ENCODE peak calls at places on chromosome 9, in ten cellular contexts. H is tibial artery; W is fibroblast of lung; I is H1; P is iPS DF 6.9; Y is Peyer's patch; F is transverse colon; V is ovary; L is CD8-positive, alpha-beta memory T cell; X is SK-N-SH. K is an unnamed sample.

GRCh38 chr9:33065157-33066076 is 11.1 kb downstream of the SMU1 start:
- DNase-seq in Y (no peak), V (no peak), X (no peak), L (no peak), I (no peak), F (no peak), H (no peak), W (no peak), P (no peak), K (no peak)

GRCh38 chr9:108634164-108634563 is 221.6 kb downstream of the ACTL7B start:
- DNase-seq in H (no peak), P (no peak), F (peak; percentile 57), W (peak; percentile 19), L (no peak), I (no peak), V (no peak), Y (peak; percentile 69), X (no peak), K (no peak)

GRCh38 chr9:123960366-123960765 is 30.4 kb upstream of the DENND1A start:
- DNase-seq in P (no peak), W (no peak), V (no peak), I (no peak), Y (no peak), X (no peak), F (no peak), H (no peak), L (no peak), K (no peak)

GRCh38 chr9:88462191-88462590 is 72.8 kb upstream of the NXNL2 start:
- DNase-seq in L (no peak), W (no peak), V (no peak), H (no peak), I (no peak), F (no peak), P (no peak), Y (no peak), X (no peak), K (no peak)

GRCh38 chr9:85876628-85877027 is 64.3 kb upstream of the NAA35 start:
- DNase-seq in L (no peak), Y (no peak), H (no peak), V (no peak), P (no peak), I (no peak), X (no peak), F (no peak), W (peak; percentile 21), K (no peak)

GRCh38 chr9:6938447-6938846 is 180.7 kb downstream of the KDM4C start:
- DNase-seq in F (no peak), V (no peak), P (no peak), W (peak; percentile 95), L (no peak), H (no peak), Y (no peak), I (no peak), X (no peak), K (no peak)

GRCh38 chr9:73981405-73981804 is 515.7 kb upstream of the RORB start:
- DNase-seq in V (no peak), I (no peak), Y (no peak), W (no peak), P (no peak), L (no peak), X (no peak), H (no peak), F (no peak), K (no peak)

GRCh38 chr9:119588874-119589560 is 219.8 kb upstream of the BRINP1 start:
- DNase-seq in F (no peak), X (no peak), W (no peak), P (no peak), L (no peak), I (no peak), H (no peak), V (no peak), Y (no peak), K (no peak)

GRCh38 chr9:135096408-135096885 is 9.0 kb downstream of the OLFM1 start:
- DNase-seq in F (no peak), L (no peak), H (no peak), Y (no peak), P (no peak), X (peak; percentile 68), I (no peak), W (no peak), V (no peak), K (no peak)

GRCh38 chr9:135093111-135093510 is 5.6 kb downstream of the OLFM1 start:
- DNase-seq in P (no peak), W (no peak), V (no peak), H (no peak), X (no peak), L (no peak), F (no peak), I (no peak), Y (no peak), K (no peak)

GRCh38 chr9:135098400-135099105 is 11.1 kb downstream of the OLFM1 start:
- DNase-seq in F (no peak), I (peak; percentile 84), W (no peak), X (no peak), H (no peak), P (peak; percentile 33), Y (no peak), L (no peak), V (peak; percentile 37), K (no peak)

GRCh38 chr9:135093911-135094584 is 6.6 kb downstream of the OLFM1 start:
- DNase-seq in H (no peak), V (no peak), L (no peak), I (no peak), F (no peak), X (no peak), W (no peak), P (no peak), Y (no peak), K (no peak)

DNA sequence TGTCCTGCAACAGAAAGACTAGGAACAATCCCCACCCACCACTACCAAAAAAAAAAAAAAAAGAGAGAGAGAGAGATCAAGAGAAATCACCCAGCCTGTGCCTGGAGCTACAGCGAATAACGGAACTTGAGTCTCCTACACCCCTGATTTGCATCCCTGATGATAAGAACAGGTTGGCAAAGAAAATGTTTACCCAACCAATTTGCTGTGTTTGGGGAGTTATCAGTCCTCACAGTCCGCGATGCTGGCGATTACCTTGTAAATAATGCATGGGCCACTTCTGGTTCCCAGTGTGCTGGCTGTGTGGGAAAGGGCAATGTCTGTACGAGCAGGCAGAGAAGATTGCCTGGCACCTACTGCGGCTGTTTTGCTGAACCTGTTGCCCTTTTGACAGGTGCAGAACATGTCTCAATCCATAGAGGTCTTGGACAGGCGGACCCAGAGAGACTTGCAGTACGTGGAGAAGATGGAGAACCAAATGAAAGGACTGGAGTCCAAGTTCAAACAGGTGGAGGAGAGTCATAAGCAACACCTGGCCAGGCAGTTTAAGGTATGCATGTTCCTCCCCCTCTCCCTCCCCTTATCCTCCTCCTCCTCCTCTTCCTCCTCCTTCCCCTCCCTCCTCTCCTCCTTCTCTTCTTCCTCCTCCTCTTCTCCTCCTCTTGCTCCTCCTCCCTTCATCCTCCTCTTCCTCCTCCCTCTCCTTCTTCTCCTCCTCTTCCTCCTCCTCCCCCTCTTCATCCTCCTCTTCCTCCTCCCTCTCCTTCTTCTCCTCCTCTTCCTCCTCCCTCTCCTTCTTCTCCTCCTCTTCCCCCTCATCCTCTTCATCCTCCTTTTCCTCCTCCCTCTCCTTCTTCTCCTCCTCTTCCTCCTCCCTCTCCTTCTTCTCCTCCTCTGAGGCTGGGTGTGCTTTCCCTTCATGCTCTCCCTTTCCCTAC is 8.3 kb downstream of the OLFM1 start:
- DNase-seq in H (no peak), I (no peak), L (no peak), V (no peak), F (no peak), X (peak; percentile 54), Y (no peak), P (no peak), W (no peak), K (no peak)
- H3K4me3 ChIP-seq in H (no peak overlapping the region), I (no peak overlapping the region), L (no peak overlapping the region), V (no peak overlapping the region), F (no peak overlapping the region), X (no peak overlapping the region), Y (no peak overlapping the region), P (no peak overlapping the region), W (no peak overlapping the region), K (no peak overlapping the region)

DNA sequence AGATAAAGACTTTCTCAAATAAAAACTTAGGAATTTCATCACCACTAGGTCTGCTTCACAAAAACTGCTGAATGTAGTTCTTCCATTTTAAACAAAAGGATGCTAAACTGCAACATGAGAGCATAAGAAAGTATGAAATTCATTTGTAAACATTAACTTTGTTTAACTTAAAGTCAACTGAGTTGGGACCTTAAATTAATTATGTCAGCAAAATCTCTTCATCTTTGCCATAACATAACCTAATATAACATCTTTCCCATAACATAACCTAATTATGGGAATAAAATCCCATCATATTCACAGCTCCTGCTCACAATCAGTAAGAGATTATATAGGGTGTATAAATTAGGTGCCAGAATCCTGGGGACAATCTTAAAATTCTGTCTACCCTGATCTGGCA is 78.8 kb upstream of the PCSK5 start:
- DNase-seq in W (no peak), F (no peak), X (no peak), V (no peak), H (no peak), L (no peak), P (no peak), I (no peak), Y (no peak), K (no peak)
- H3K9me3 ChIP-seq in W (no peaks in the 10 kb centered on the region), F (peaks cover 14% of the 10 kb centered on the region), X (no peaks in the 10 kb centered on the region), V (no peaks in the 10 kb centered on the region), H (no peaks in the 10 kb centered on the region), L (no peaks in the 10 kb centered on the region), P (no peaks in the 10 kb centered on the region), I (peaks cover 2% of the 10 kb centered on the region), Y (no peaks in the 10 kb centered on the region), K (peaks cover 8% of the 10 kb centered on the region)

GRCh38 chr9:112354081-112354743 is 20.8 kb upstream of the PTBP3 start:
- DNase-seq in H (no peak), Y (no peak), X (no peak), W (no peak), P (no peak), V (no peak), F (no peak), L (no peak), I (no peak), K (no peak)

GRCh38 chr9:112351184-112351583 is 17.8 kb upstream of the PTBP3 start:
- DNase-seq in X (no peak), Y (no peak), I (no peak), V (no peak), L (no peak), F (no peak), P (no peak), W (no peak), H (no peak), K (no peak)

GRCh38 chr9:112355305-112355953 is 22.0 kb upstream of the PTBP3 start:
- DNase-seq in I (no peak), W (peak; percentile 50), Y (no peak), X (no peak), F (no peak), L (no peak), P (no peak), H (no peak), V (peak; percentile 46), K (peak; percentile 55)

GRCh38 chr9:112348993-112349333 is 15.5 kb upstream of the PTBP3 start:
- DNase-seq in P (no peak), X (no peak), L (no peak), Y (no peak), I (no peak), H (no peak), F (no peak), V (no peak), W (no peak), K (no peak)

GRCh38 chr9:112352209-112352608 is 18.8 kb upstream of the PTBP3 start:
- DNase-seq in P (no peak), I (no peak), Y (no peak), F (no peak), L (no peak), H (no peak), V (no peak), X (no peak), W (no peak), K (no peak)
- H3K4me1 ChIP-seq in P (peaks cover 2% of the 10 kb centered on the region), I (peaks cover 11% of the 10 kb centered on the region), Y (no peaks in the 10 kb centered on the region), F (peaks cover 5% of the 10 kb centered on the region), L (peaks cover 6% of the 10 kb centered on the region), H (no peaks in the 10 kb centered on the region), V (no peaks in the 10 kb centered on the region), X (no peaks in the 10 kb centered on the region), W (no peaks in the 10 kb centered on the region), K (no peaks in the 10 kb centered on the region)

GRCh38 chr9:37011530-37011929 is 22.5 kb downstream of the PAX5 start:
- DNase-seq in X (no peak), H (no peak), L (no peak), I (no peak), F (no peak), P (no peak), Y (no peak), W (no peak), V (no peak), K (no peak)
- H3K4me3 ChIP-seq in X (no peak overlapping the region), H (no peak overlapping the region), L (no peak overlapping the region), I (no peak overlapping the region), F (no peak overlapping the region), P (no peak overlapping the region), Y (no peak overlapping the region), W (no peak overlapping the region), V (no peak overlapping the region), K (no peak overlapping the region)